ENCODE peak calls at places on chromosomes 6 and 20, in four cellular contexts. One of them, this sample, is unnamed.

GRCh38 chr6:36387440-36388303 is at the start of gene ETV7:
- DNase-seq in HCT116: no peak
- DNase-seq in K562: no peak
- DNase-seq in HepG2: no peak
- DNase-seq in this sample: no peak

GRCh38 chr20:9514461-9515210 is at the start of gene LAMP5:
- DNase-seq in HCT116: no peak
- DNase-seq in K562: no peak
- DNase-seq in HepG2: no peak
- DNase-seq in this sample: no peak

GRCh38 chr20:8749101-8749500 is 319.8 kb upstream of the PLCB4 start:
- DNase-seq in K562: no peak
- DNase-seq in HCT116: no peak
- DNase-seq in HepG2: no peak
- DNase-seq in this sample: no peak

GRCh38 chr20:20466341-20466879 is 98.5 kb downstream of the INSM1 start:
- DNase-seq in HepG2: no peak
- DNase-seq in K562: no peak
- DNase-seq in HCT116: no peak
- DNase-seq in this sample: no peak

GRCh38 chr6:46325561-46326525 is 155.1 kb upstream of the ENPP5 start:
- DNase-seq in K562: no peak
- DNase-seq in HCT116: no peak
- DNase-seq in HepG2: no peak
- DNase-seq in this sample: no peak

GRCh38 chr6:5050009-5050408 is 35.1 kb upstream of the PPP1R3G start:
- DNase-seq in K562: no peak
- DNase-seq in HepG2: no peak
- DNase-seq in HCT116: no peak
- DNase-seq in this sample: no peak

GRCh38 chr6:128725271-128726233 is 157.4 kb upstream of the LAMA2 start:
- DNase-seq in HepG2: peak
- DNase-seq in HCT116: peak
- DNase-seq in K562: peak
- DNase-seq in this sample: peak

GRCh38 chr6:153003294-153003645 is 761 bp upstream of the MTRF1L start:
- DNase-seq in K562: no peak
- DNase-seq in HepG2: peak
- DNase-seq in HCT116: no peak
- DNase-seq in this sample: no peak

GRCh38 chr6:31940256-31940664 is 5.6 kb upstream of the CFB start:
- DNase-seq in K562: no peak
- DNase-seq in HCT116: no peak
- DNase-seq in HepG2: peak
- DNase-seq in this sample: no peak

GRCh38 chr20:33415948-33416347 is 14.6 kb upstream of the CDK5RAP1 start:
- DNase-seq in K562: peak
- DNase-seq in HepG2: peak
- DNase-seq in HCT116: no peak
- DNase-seq in this sample: no peak

GRCh38 chr20:31410011-31410410 is 4.0 kb upstream of the DEFB121 start:
- DNase-seq in HCT116: no peak
- DNase-seq in HepG2: no peak
- DNase-seq in K562: no peak
- DNase-seq in this sample: no peak

GRCh38 chr20:35012227-35013069 is 56.8 kb downstream of the MYH7B start:
- DNase-seq in HCT116: no peak
- DNase-seq in HepG2: no peak
- DNase-seq in K562: no peak
- DNase-seq in this sample: no peak

GRCh38 chr6:16413399-16413798 is 175.0 kb downstream of the GMPR start:
- DNase-seq in HepG2: no peak
- DNase-seq in K562: no peak
- DNase-seq in HCT116: no peak
- DNase-seq in this sample: no peak

GRCh38 chr6:311679-312220 is 19.5 kb downstream of the DUSP22 start:
- DNase-seq in K562: no peak
- DNase-seq in HCT116: no peak
- DNase-seq in HepG2: no peak
- DNase-seq in this sample: no peak

GRCh38 chr6:162271922-162272321 is 455.6 kb downstream of the PRKN start:
- DNase-seq in HCT116: no peak
- DNase-seq in HepG2: no peak
- DNase-seq in K562: peak
- DNase-seq in this sample: no peak

GRCh38 chr20:43442310-43442880 is 15.3 kb upstream of the SRSF6 start:
- DNase-seq in K562: no peak
- DNase-seq in HepG2: peak
- DNase-seq in HCT116: no peak
- DNase-seq in this sample: no peak

GRCh38 chr6:13332349-13332706 is 4.0 kb upstream of the TBC1D7 start:
- DNase-seq in K562: no peak
- DNase-seq in HepG2: no peak
- DNase-seq in HCT116: no peak
- DNase-seq in this sample: no peak

GRCh38 chr20:17024513-17025105 is 202.2 kb upstream of the PCSK2 start:
- DNase-seq in HepG2: peak
- DNase-seq in HCT116: peak
- DNase-seq in K562: no peak
- DNase-seq in this sample: no peak

GRCh38 chr6:11964101-11964500 is 48.0 kb upstream of the HIVEP1 start:
- DNase-seq in HepG2: no peak
- DNase-seq in K562: no peak
- DNase-seq in HCT116: no peak
- DNase-seq in this sample: no peak

GRCh38 chr6:159196430-159196829 is 27.2 kb downstream of the FNDC1 start:
- DNase-seq in K562: no peak
- DNase-seq in HCT116: no peak
- DNase-seq in HepG2: no peak
- DNase-seq in this sample: no peak

GRCh38 chr6:75205776-75206334 is at the start of gene COL12A1:
- DNase-seq in HCT116: peak
- DNase-seq in HepG2: no peak
- DNase-seq in K562: no peak
- DNase-seq in this sample: no peak
- TF ChIP-seq TCF7L2 in HCT116: no peak
- TF ChIP-seq TCF7L2 in HepG2: no peak
- TF ChIP-seq TCF7L2 in K562: no peak
- TF ChIP-seq TCF7L2 in this sample: no peak

GRCh38 chr20:38725458-38725958 is 1.2 kb downstream of the SLC32A1 start:
- DNase-seq in K562: no peak
- DNase-seq in HCT116: no peak
- DNase-seq in HepG2: no peak
- DNase-seq in this sample: no peak

GRCh38 chr20:38722708-38723068 is 1.6 kb upstream of the SLC32A1 start:
- DNase-seq in HepG2: no peak
- DNase-seq in HCT116: no peak
- DNase-seq in K562: no peak
- DNase-seq in this sample: no peak

GRCh38 chr20:38723069-38723981 is 961 bp upstream of the SLC32A1 start:
- DNase-seq in K562: no peak
- DNase-seq in HCT116: no peak
- DNase-seq in HepG2: no peak
- DNase-seq in this sample: no peak

GRCh38 chr20:38724603-38725457 is 544 bp downstream of the SLC32A1 start:
- DNase-seq in K562: peak
- DNase-seq in HepG2: no peak
- DNase-seq in HCT116: no peak
- DNase-seq in this sample: no peak

GRCh38 chr20:38723982-38724602 is at the start of gene SLC32A1:
- DNase-seq in K562: peak
- DNase-seq in HepG2: no peak
- DNase-seq in HCT116: no peak
- DNase-seq in this sample: no peak
- H3K4me3 ChIP-seq in K562: no peak
- H3K4me3 ChIP-seq in HepG2: no peak
- H3K4me3 ChIP-seq in HCT116: no peak
- H3K4me3 ChIP-seq in this sample: no peak

GRCh38 chr6:68200929-68201328 is 434.2 kb upstream of the ADGRB3 start:
- DNase-seq in HepG2: no peak
- DNase-seq in K562: no peak
- DNase-seq in HCT116: no peak
- DNase-seq in this sample: no peak

GRCh38 chr6:68197356-68197755 is 437.7 kb upstream of the ADGRB3 start:
- DNase-seq in HepG2: no peak
- DNase-seq in HCT116: no peak
- DNase-seq in K562: no peak
- DNase-seq in this sample: no peak

GRCh38 chr6:68192988-68193387 is 442.1 kb upstream of the ADGRB3 start:
- DNase-seq in HepG2: no peak
- DNase-seq in HCT116: no peak
- DNase-seq in K562: no peak
- DNase-seq in this sample: no peak

GRCh38 chr6:68194846-68195478 is 440.1 kb upstream of the ADGRB3 start:
- DNase-seq in HCT116: no peak
- DNase-seq in HepG2: no peak
- DNase-seq in K562: no peak
- DNase-seq in this sample: no peak

GRCh38 chr6:68196645-68197044 is 438.4 kb upstream of the ADGRB3 start:
- DNase-seq in K562: peak
- DNase-seq in HepG2: peak
- DNase-seq in HCT116: no peak
- DNase-seq in this sample: no peak
- TF ChIP-seq CTCF in K562: peak
- TF ChIP-seq CTCF in HepG2: no peak
- TF ChIP-seq CTCF in HCT116: no peak
- TF ChIP-seq CTCF in this sample: peak

GRCh38 chr20:63553933-63554290 is at the start of gene FNDC11:
- DNase-seq in K562: peak
- DNase-seq in HepG2: no peak
- DNase-seq in HCT116: no peak
- DNase-seq in this sample: no peak

GRCh38 chr20:63551068-63551467 is 2.9 kb upstream of the FNDC11 start:
- DNase-seq in HCT116: no peak
- DNase-seq in K562: no peak
- DNase-seq in HepG2: no peak
- DNase-seq in this sample: no peak

GRCh38 chr20:63554361-63555278 is 661 bp downstream of the FNDC11 start:
- DNase-seq in HepG2: no peak
- DNase-seq in HCT116: no peak
- DNase-seq in K562: no peak
- DNase-seq in this sample: no peak

GRCh38 chr20:63552481-63553249 is 1.3 kb upstream of the FNDC11 start:
- DNase-seq in HCT116: no peak
- DNase-seq in HepG2: no peak
- DNase-seq in K562: peak
- DNase-seq in this sample: no peak

GRCh38 chr20:63553251-63553932 is 567 bp upstream of the FNDC11 start:
- DNase-seq in HepG2: peak
- DNase-seq in K562: peak
- DNase-seq in HCT116: peak
- DNase-seq in this sample: no peak
- TF ChIP-seq TCF7L2 in HepG2: no peak
- TF ChIP-seq TCF7L2 in K562: no peak
- TF ChIP-seq TCF7L2 in HCT116: no peak
- TF ChIP-seq TCF7L2 in this sample: no peak

GRCh38 chr6:24444588-24444987 is 41.9 kb downstream of the MRS2 start:
- DNase-seq in HepG2: no peak
- DNase-seq in HCT116: no peak
- DNase-seq in K562: no peak
- DNase-seq in this sample: no peak
- H3K4me3 ChIP-seq in HepG2: no peak
- H3K4me3 ChIP-seq in HCT116: no peak
- H3K4me3 ChIP-seq in K562: no peak
- H3K4me3 ChIP-seq in this sample: no peak

DNA sequence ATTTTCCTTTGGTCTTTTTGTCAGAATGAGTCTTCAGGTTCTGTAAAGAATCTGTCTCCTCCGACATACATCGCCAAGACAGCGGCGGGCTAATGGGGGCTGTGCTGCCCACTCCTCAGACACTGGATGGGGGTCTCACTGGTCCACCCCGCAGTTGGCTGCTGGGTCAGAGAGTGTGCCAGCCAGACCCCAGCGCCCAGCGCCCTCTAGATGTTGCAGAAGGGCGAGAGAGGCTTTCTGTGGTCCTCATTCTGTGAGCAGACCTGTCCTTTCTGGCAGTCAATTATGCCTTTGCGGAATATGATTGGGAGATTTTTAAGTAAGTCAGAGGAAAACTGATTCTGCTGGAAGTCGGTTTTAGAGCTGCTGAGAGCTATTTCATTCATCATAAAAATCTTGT is 7.8 kb upstream of the CCR6 start:
- DNase-seq in HepG2: no peak
- DNase-seq in HCT116: no peak
- DNase-seq in K562: no peak
- DNase-seq in this sample: no peak
- TF ChIP-seq CTCF in HepG2: peak
- TF ChIP-seq CTCF in HCT116: no peak
- TF ChIP-seq CTCF in K562: no peak
- TF ChIP-seq CTCF in this sample: no peak

GRCh38 chr6:111770263-111771083 is 102.8 kb downstream of the FYN start:
- DNase-seq in K562: no peak
- DNase-seq in HepG2: no peak
- DNase-seq in HCT116: no peak
- DNase-seq in this sample: no peak
- TF ChIP-seq TCF7L2 in K562: no peak
- TF ChIP-seq TCF7L2 in HepG2: no peak
- TF ChIP-seq TCF7L2 in HCT116: no peak
- TF ChIP-seq TCF7L2 in this sample: no peak

This sample was measured in Panc1.